ENCODE peak calls at places on chromosomes 3 and 15, in six cellular contexts. W, Q, I, E, N and T are unnamed samples.

GRCh38 chr3:41881233-41881821 is 80.6 kb downstream of the ULK4 start:
- DNase-seq in W (no peak), Q (peak), I (peak), E (no peak), N (no peak), T (no peak)

GRCh38 chr3:56157693-56158092 is 310.6 kb downstream of the ERC2 start:
- DNase-seq in W (no peak), Q (no peak), I (no peak), E (no peak), N (peak), T (no peak)

GRCh38 chr3:69353492-69353891 is 32.4 kb downstream of the FRMD4B start:
- DNase-seq in W (no peak), Q (no peak), I (no peak), E (no peak), N (no peak), T (no peak)

GRCh38 chr3:55683666-55684270 is 196.7 kb upstream of the WNT5A start:
- DNase-seq in W (no peak), Q (no peak), I (no peak), E (no peak), N (no peak), T (no peak)

GRCh38 chr15:33191641-33192040 is 2.9 kb downstream of the FMN1 start:
- DNase-seq in W (no peak), Q (no peak), I (no peak), E (no peak), N (no peak), T (no peak)

GRCh38 chr3:129769616-129770015 is 123.9 kb downstream of the TMCC1 start:
- DNase-seq in W (no peak), Q (no peak), I (no peak), E (no peak), N (no peak), T (no peak)

GRCh38 chr3:139123377-139124095 is 78.8 kb upstream of the PRR23C start:
- DNase-seq in W (no peak), Q (no peak), I (no peak), E (no peak), N (no peak), T (no peak)

GRCh38 chr3:187919018-187919417 is 173.8 kb upstream of the BCL6 start:
- DNase-seq in W (no peak), Q (no peak), I (no peak), E (no peak), N (peak), T (no peak)

GRCh38 chr3:142888099-142888483 is 792 bp downstream of the PCOLCE2 start:
- DNase-seq in W (no peak), Q (no peak), I (no peak), E (peak), N (no peak), T (peak)

GRCh38 chr3:146160964-146161724 is at the start of gene PLOD2:
- DNase-seq in W (peak), Q (peak), I (peak), E (peak), N (no peak), T (peak)

GRCh38 chr15:23869391-23869790 is 182.3 kb upstream of the NDN start:
- DNase-seq in W (no peak), Q (peak), I (peak), E (peak), N (no peak), T (no peak)

GRCh38 chr3:159770998-159771397 is 217.6 kb upstream of the IL12A start:
- DNase-seq in W (no peak), Q (no peak), I (no peak), E (no peak), N (no peak), T (no peak)

GRCh38 chr15:40366204-40367037 is 8.4 kb downstream of the DISP2 start:
- DNase-seq in W (no peak), Q (no peak), I (no peak), E (no peak), N (no peak), T (no peak)

GRCh38 chr3:141625506-141625905 is 112.6 kb upstream of the RNF7 start:
- DNase-seq in W (no peak), Q (no peak), I (no peak), E (no peak), N (no peak), T (no peak)

GRCh38 chr3:29282431-29283296 is 1.8 kb downstream of the RBMS3 start:
- DNase-seq in W (no peak), Q (no peak), I (no peak), E (no peak), N (no peak), T (no peak)

GRCh38 chr15:77907824-77908751 is 169.4 kb downstream of the TBC1D2B start:
- DNase-seq in W (no peak), Q (peak), I (peak), E (peak), N (no peak), T (peak)

GRCh38 chr15:77904436-77904821 is 173.1 kb downstream of the TBC1D2B start:
- DNase-seq in W (no peak), Q (no peak), I (no peak), E (no peak), N (no peak), T (no peak)

GRCh38 chr15:77905301-77905920 is 172.1 kb downstream of the TBC1D2B start:
- DNase-seq in W (no peak), Q (no peak), I (no peak), E (no peak), N (no peak), T (no peak)

GRCh38 chr15:77901921-77902750 is 175.4 kb downstream of the TBC1D2B start:
- DNase-seq in W (no peak), Q (no peak), I (peak), E (no peak), N (no peak), T (no peak)

GRCh38 chr15:77904901-77905300 is 172.6 kb downstream of the TBC1D2B start:
- DNase-seq in W (no peak), Q (no peak), I (no peak), E (no peak), N (no peak), T (no peak)
- TF ChIP-seq ZNF274 in W (no peak), Q (no peak), I (no peak), E (no peak), N (no peak), T (no peak)

GRCh38 chr3:113658107-113658506 is 38.3 kb downstream of the USF3 start:
- DNase-seq in W (no peak), Q (no peak), I (no peak), E (no peak), N (no peak), T (no peak)

GRCh38 chr3:113659996-113660395 is 36.4 kb downstream of the USF3 start:
- DNase-seq in W (no peak), Q (no peak), I (no peak), E (no peak), N (no peak), T (no peak)

GRCh38 chr3:113660458-113660857 is 36.0 kb downstream of the USF3 start:
- DNase-seq in W (no peak), Q (no peak), I (no peak), E (no peak), N (no peak), T (no peak)

GRCh38 chr3:113660901-113661300 is 35.5 kb downstream of the USF3 start:
- DNase-seq in W (no peak), Q (no peak), I (no peak), E (no peak), N (no peak), T (no peak)

GRCh38 chr3:113659121-113659531 is 37.3 kb downstream of the USF3 start:
- DNase-seq in W (no peak), Q (no peak), I (no peak), E (no peak), N (no peak), T (no peak)
- TF ChIP-seq ZNF274 in W (no peak), Q (no peak), I (no peak), E (no peak), N (no peak), T (no peak)

DNA sequence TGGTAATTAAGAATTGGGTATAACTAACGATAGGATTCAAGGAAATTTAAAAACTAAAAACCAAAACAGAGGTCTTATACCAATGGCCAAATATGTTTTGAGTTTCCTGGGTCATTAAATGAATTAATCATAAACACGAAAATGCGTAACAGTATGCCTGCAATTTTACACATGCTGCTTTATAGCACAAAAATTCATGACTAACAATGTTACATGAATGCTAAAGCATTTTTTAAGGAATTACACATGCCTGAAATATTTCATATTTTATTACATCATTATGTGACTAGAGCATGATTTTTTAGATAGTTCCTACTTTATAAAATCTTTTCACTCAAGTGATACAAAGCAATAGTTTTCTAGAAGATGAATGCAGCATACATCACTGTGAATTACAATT is 74.7 kb downstream of the ZNF148 start:
- DNase-seq in W (no peak), Q (no peak), I (no peak), E (no peak), N (no peak), T (no peak)
- TF ChIP-seq ZNF274 in W (no peak), Q (no peak), I (no peak), E (no peak), N (no peak), T (no peak)

DNA sequence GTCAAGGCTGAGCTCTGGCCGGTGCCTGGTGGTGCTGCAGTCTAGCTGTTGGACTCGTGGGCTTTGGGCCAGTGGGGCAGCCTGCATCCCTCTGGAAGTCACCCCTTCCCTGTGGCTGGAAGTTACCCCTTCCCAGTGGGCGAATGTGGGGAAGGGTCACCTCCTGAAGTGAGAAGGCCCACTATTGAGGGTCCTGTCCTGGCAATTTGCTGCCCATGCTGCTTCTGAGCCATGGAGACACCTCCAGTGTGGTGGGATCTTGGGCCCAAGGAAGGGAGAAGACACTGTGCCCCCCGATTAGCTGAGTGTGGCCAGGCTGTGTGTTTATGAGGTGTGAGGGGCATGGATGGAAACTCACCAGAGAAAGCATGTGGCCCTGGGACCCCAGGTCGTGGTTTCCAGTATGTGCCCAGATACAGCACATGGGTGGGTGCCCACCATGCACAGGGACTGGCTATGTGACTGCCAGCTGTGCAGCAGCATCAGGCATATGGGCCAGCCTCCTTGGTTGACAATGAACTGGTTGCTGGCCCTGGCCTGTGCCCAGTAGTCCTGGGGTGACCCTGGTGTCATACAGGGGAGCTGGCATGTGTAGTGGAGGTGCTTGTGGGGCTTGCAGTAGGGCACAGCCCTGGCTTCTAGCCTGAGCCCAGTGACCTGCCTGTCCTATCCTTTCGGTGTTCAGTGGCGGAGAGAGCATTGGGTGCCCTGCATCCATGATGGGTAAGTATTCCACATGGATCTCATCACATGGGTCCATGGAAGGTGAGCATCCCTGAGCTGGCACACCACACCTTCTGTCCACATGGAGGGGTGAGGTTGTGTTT is 221.2 kb downstream of the SNRPN start:
- DNase-seq in W (no peak), Q (no peak), I (no peak), E (no peak), N (no peak), T (no peak)
- TF ChIP-seq ZNF274 in W (no peak), Q (no peak), I (no peak), E (no peak), N (no peak), T (no peak)

GRCh38 chr3:13073042-13073906 is at the start of gene IQSEC1:
- DNase-seq in W (no peak), Q (no peak), I (peak), E (peak), N (no peak), T (no peak)
- TF ChIP-seq ZNF274 in W (no peak), Q (no peak), I (no peak), E (no peak), N (no peak), T (no peak)

GRCh38 chr3:67654099-67654831 is at the start of gene SUCLG2:
- DNase-seq in W (peak), Q (peak), I (peak), E (peak), N (no peak), T (peak)
- TF ChIP-seq ZNF274 in W (no peak), Q (peak), I (no peak), E (no peak), N (no peak), T (no peak)

GRCh38 chr3:107740992-107741896 is 218.5 kb downstream of the BBX start:
- DNase-seq in W (no peak), Q (peak), I (no peak), E (no peak), N (no peak), T (no peak)

GRCh38 chr3:107745354-107745753 is 222.6 kb downstream of the BBX start:
- DNase-seq in W (no peak), Q (no peak), I (no peak), E (no peak), N (no peak), T (no peak)
- TF ChIP-seq ZNF274 in W (no peak), Q (no peak), I (no peak), E (no peak), N (no peak), T (no peak)

GRCh38 chr3:66441124-66441523 is 59.7 kb downstream of the LRIG1 start:
- DNase-seq in W (no peak), Q (no peak), I (no peak), E (peak), N (no peak), T (no peak)

GRCh38 chr3:66443404-66443803 is 57.4 kb downstream of the LRIG1 start:
- DNase-seq in W (no peak), Q (no peak), I (no peak), E (no peak), N (no peak), T (no peak)

GRCh38 chr3:66441692-66442091 is 59.1 kb downstream of the LRIG1 start:
- DNase-seq in W (no peak), Q (no peak), I (no peak), E (no peak), N (no peak), T (no peak)

GRCh38 chr3:66444146-66444644 is 56.6 kb downstream of the LRIG1 start:
- DNase-seq in W (no peak), Q (no peak), I (no peak), E (no peak), N (no peak), T (no peak)

GRCh38 chr3:66442254-66443249 is 58.3 kb downstream of the LRIG1 start:
- DNase-seq in W (peak), Q (peak), I (no peak), E (peak), N (no peak), T (no peak)
- TF ChIP-seq ZNF274 in W (no peak), Q (no peak), I (no peak), E (no peak), N (no peak), T (no peak)

GRCh38 chr3:197082871-197083270 is 53.3 kb upstream of the MELTF start:
- DNase-seq in W (no peak), Q (no peak), I (no peak), E (no peak), N (no peak), T (no peak)
- TF ChIP-seq ZNF274 in W (no peak), Q (no peak), I (no peak), E (no peak), N (no peak), T (no peak)